ENCODE peak calls at places on chromosomes 16 and 17, in ten cellular contexts. N is transverse colon, W is tibial nerve, Z is A549, R is stomach, M is ovary, A is upper lobe of left lung, Y is suprapubic skin, H is H1, G is K562. V is an unnamed sample.

GRCh38 chr16:16062023-16062932 is 112.9 kb downstream of the ABCC1 start:
- DNase-seq in Z (no peak), H (no peak), Y (no peak), W (no peak), M (no peak), N (peak), R (no peak), A (no peak), G (no peak), V (peak)

GRCh38 chr17:48928876-48929811 is 15.5 kb downstream of the SNF8 start:
- DNase-seq in H (no peak), G (no peak), W (no peak), Z (no peak), M (no peak), N (no peak), R (no peak), Y (no peak), A (no peak), V (no peak)

GRCh38 chr16:81927561-81928185 is 83.6 kb downstream of the SDR42E1 start:
- DNase-seq in A (no peak), N (no peak), Z (no peak), M (no peak), G (no peak), Y (no peak), W (no peak), H (peak), R (no peak), V (no peak)

GRCh38 chr16:65936096-65936495 is 430.4 kb upstream of the CDH5 start:
- DNase-seq in Y (no peak), R (no peak), H (no peak), M (no peak), A (no peak), W (no peak), Z (no peak), N (no peak), G (no peak), V (no peak)

GRCh38 chr16:16027728-16028310 is 78.4 kb downstream of the ABCC1 start:
- DNase-seq in N (peak), G (no peak), Z (no peak), A (no peak), Y (no peak), W (no peak), R (peak), H (no peak), M (no peak), V (no peak)

GRCh38 chr17:69870091-69870530 is 204.9 kb upstream of the KCNJ16 start:
- DNase-seq in R (no peak), H (no peak), A (no peak), M (no peak), Z (peak), N (no peak), W (no peak), Y (no peak), G (no peak), V (no peak)

GRCh38 chr16:11546522-11547485 is 39.9 kb downstream of the LITAF start:
- DNase-seq in N (no peak), R (no peak), H (no peak), W (no peak), G (no peak), Z (peak), Y (no peak), M (no peak), A (no peak), V (no peak)

GRCh38 chr17:69947027-69947759 is 127.8 kb upstream of the KCNJ16 start:
- DNase-seq in H (no peak), N (no peak), W (no peak), M (no peak), R (no peak), G (no peak), Y (no peak), Z (no peak), A (no peak), V (no peak)

GRCh38 chr16:64751906-64752305 is 370.0 kb downstream of the CDH11 start:
- DNase-seq in W (no peak), Y (no peak), Z (no peak), H (no peak), G (no peak), R (no peak), M (no peak), N (no peak), A (no peak), V (no peak)

GRCh38 chr17:39704821-39705551 is 5.1 kb downstream of the ERBB2 start:
- DNase-seq in Y (no peak), A (no peak), R (peak), Z (peak), W (peak), G (no peak), H (peak), N (no peak), M (no peak), V (no peak)

GRCh38 chr16:67247698-67248400 is 568 bp upstream of the FHOD1 start:
- DNase-seq in R (no peak), Y (no peak), W (no peak), N (no peak), Z (no peak), G (no peak), A (no peak), M (no peak), H (peak), V (no peak)

GRCh38 chr16:67245674-67246080 is 1.6 kb downstream of the FHOD1 start:
- DNase-seq in W (no peak), Z (no peak), R (no peak), N (no peak), G (no peak), A (no peak), M (no peak), Y (no peak), H (no peak), V (no peak)

GRCh38 chr16:67245189-67245585 is 2.1 kb downstream of the FHOD1 start:
- DNase-seq in A (no peak), H (no peak), G (no peak), M (no peak), W (no peak), N (no peak), R (no peak), Z (no peak), Y (no peak), V (no peak)

GRCh38 chr16:67246945-67247697 is at the start of gene FHOD1:
- DNase-seq in Y (peak), G (peak), H (peak), N (peak), M (peak), Z (peak), W (peak), A (peak), R (peak), V (peak)

GRCh38 chr16:67246081-67246944 is 968 bp downstream of the FHOD1 start:
- DNase-seq in R (peak), W (peak), A (peak), N (peak), Z (peak), Y (peak), H (peak), M (peak), G (peak), V (no peak)
- TF ChIP-seq POLR2A in R (peak), W (peak), A (no peak), N (no peak), Z (peak), Y (no peak), H (peak), M (peak), G (peak), V (peak)

GRCh38 chr17:17693955-17694228 is 12.6 kb downstream of the RAI1 start:
- DNase-seq in W (peak), G (no peak), H (no peak), R (no peak), Y (no peak), N (no peak), Z (no peak), A (no peak), M (no peak), V (no peak)

GRCh38 chr17:17696075-17696474 is 14.8 kb downstream of the RAI1 start:
- DNase-seq in Z (no peak), N (no peak), M (no peak), A (no peak), W (no peak), Y (no peak), R (no peak), H (no peak), G (no peak), V (no peak)

GRCh38 chr17:17692353-17693252 is 11.3 kb downstream of the RAI1 start:
- DNase-seq in M (no peak), N (no peak), G (no peak), H (no peak), R (no peak), A (no peak), W (no peak), Z (peak), Y (no peak), V (no peak)

GRCh38 chr17:17693253-17693954 is 12.1 kb downstream of the RAI1 start:
- DNase-seq in W (peak), N (peak), H (no peak), Z (peak), A (peak), R (peak), G (no peak), Y (no peak), M (peak), V (no peak)

GRCh38 chr17:17694229-17695081 is 13.2 kb downstream of the RAI1 start:
- DNase-seq in R (peak), W (peak), Y (peak), H (peak), G (peak), A (peak), N (peak), M (peak), Z (peak), V (no peak)
- TF ChIP-seq EP300 in R (no peak), W (peak), Y (no peak), H (no peak), G (no peak), A (no peak), N (no peak), M (peak), Z (no peak), V (no peak)

GRCh38 chr16:87464691-87465300 is 28.0 kb downstream of the ZCCHC14 start:
- DNase-seq in H (no peak), N (peak), A (no peak), Z (no peak), R (peak), G (peak), M (peak), Y (peak), W (peak), V (peak)
- TF ChIP-seq POLR2A in H (no peak), N (peak), A (no peak), Z (no peak), R (no peak), G (no peak), M (peak), Y (no peak), W (no peak), V (no peak)

DNA sequence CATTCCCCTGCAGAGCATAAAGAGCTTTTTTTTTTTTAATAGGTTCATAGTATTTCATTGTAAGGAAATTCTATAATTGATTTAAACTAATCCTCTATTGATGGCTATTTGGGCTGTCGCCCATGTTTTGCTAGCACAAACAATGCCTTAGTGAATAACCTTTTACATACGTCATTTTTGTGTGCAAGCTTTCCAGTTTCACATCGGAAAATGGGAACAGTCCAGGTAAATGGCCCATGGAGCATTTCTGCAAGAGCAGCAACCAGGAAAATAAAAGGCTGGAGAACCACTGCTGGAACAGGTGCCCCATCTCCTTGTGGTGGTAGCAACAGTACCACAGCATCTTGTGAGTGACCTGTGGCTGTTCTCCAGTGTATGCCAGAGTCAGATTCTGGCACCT is 48.6 kb downstream of the CDH1 start:
- DNase-seq in W (no peak), M (no peak), N (no peak), A (no peak), R (no peak), G (no peak), H (no peak), Z (no peak), Y (no peak), V (no peak)
- TF ChIP-seq EP300 in W (no peak), M (no peak), N (no peak), A (no peak), R (no peak), G (no peak), H (no peak), Z (no peak), Y (no peak), V (no peak)

GRCh38 chr16:67229906-67230808 is 3.2 kb downstream of the TMEM208 start:
- DNase-seq in M (peak), A (peak), N (no peak), Y (no peak), G (no peak), W (no peak), R (no peak), H (no peak), Z (no peak), V (no peak)
- TF ChIP-seq POLR2A in M (no peak), A (no peak), N (no peak), Y (no peak), G (peak), W (no peak), R (no peak), H (peak), Z (no peak), V (no peak)